ENCODE peak calls at places on chromosomes 4 and X, in six cellular contexts. V is colonic mucosa; Q is H9; B is CD8-positive, alpha-beta T cell; O is D721Med; W is lower leg skin. U is an unnamed sample.

GRCh38 chr4:81913427-81913878 is 441.7 kb upstream of the RASGEF1B start:
- DNase-seq in V (peak; percentile 51), Q (peak; percentile 86), B (peak; percentile 29), O (no peak), W (no peak), U (peak; percentile 45)

GRCh38 chr4:102420563-102421221 is 75.4 kb upstream of the SLC39A8 start:
- DNase-seq in V (no peak), Q (no peak), B (no peak), O (no peak), W (no peak), U (no peak)

GRCh38 chr4:39565925-39566630 is 38.8 kb upstream of the UGDH start:
- DNase-seq in V (no peak), Q (no peak), B (no peak), O (no peak), W (no peak), U (no peak)

GRCh38 chr4:5933996-5934831 is 41.3 kb upstream of the CRMP1 start:
- DNase-seq in V (no peak), Q (peak; percentile 15), B (no peak), O (no peak), W (peak; percentile 61), U (no peak)

GRCh38 chr4:179415016-179415841 is 1973.0 kb upstream of the AGA start:
- DNase-seq in V (no peak), Q (no peak), B (no peak), O (no peak), W (no peak), U (peak; percentile 1)

GRCh38 chrX:135328421-135329005 is 19.2 kb downstream of the ETDC start:
- DNase-seq in V (no peak), Q (no peak), B (no peak), O (no peak), W (no peak), U (no peak)

GRCh38 chrX:107825698-107826285 is at the start of gene MID2:
- DNase-seq in V (peak; percentile 71), Q (peak; percentile 72), B (peak; percentile 22), O (no peak), W (peak; percentile 94), U (peak; percentile 69)

GRCh38 chr4:79987401-79987800 is 85.6 kb downstream of the ANTXR2 start:
- DNase-seq in V (no peak), Q (no peak), B (no peak), O (no peak), W (no peak), U (no peak)

GRCh38 chr4:46123872-46124755 is at the start of gene GABRG1:
- DNase-seq in V (no peak), Q (peak; percentile 89), B (no peak), O (no peak), W (peak; percentile 63), U (no peak)

GRCh38 chr4:87622303-87622702 is 14.0 kb downstream of the DSPP start:
- DNase-seq in V (no peak), Q (no peak), B (no peak), O (no peak), W (no peak), U (no peak)

GRCh38 chr4:4712800-4713528 is 146.5 kb upstream of the MSX1 start:
- DNase-seq in V (no peak), Q (no peak), B (no peak), O (no peak), W (no peak), U (no peak)

GRCh38 chr4:3301450-3302163 is 8.8 kb downstream of the RGS12 start:
- DNase-seq in V (no peak), Q (no peak), B (no peak), O (no peak), W (peak; percentile 53), U (no peak)

GRCh38 chr4:152074573-152074972 is 313.8 kb upstream of the GATB start:
- DNase-seq in V (no peak), Q (no peak), B (no peak), O (no peak), W (no peak), U (no peak)

GRCh38 chrX:42585842-42586621 is 191.9 kb downstream of the PPP1R2C start:
- DNase-seq in V (no peak), Q (no peak), B (no peak), O (no peak), W (no peak), U (no peak)

GRCh38 chr4:184265566-184266351 is 48.1 kb upstream of the ENPP6 start:
- DNase-seq in V (no peak), Q (no peak), B (no peak), O (no peak), W (peak; percentile 76), U (peak; percentile 57)

GRCh38 chr4:17168571-17168970 is 270.1 kb upstream of the LDB2 start:
- DNase-seq in V (no peak), Q (no peak), B (no peak), O (no peak), W (no peak), U (no peak)

GRCh38 chr4:30718889-30719252 is 1.3 kb upstream of the PCDH7 start:
- DNase-seq in V (no peak), Q (no peak), B (no peak), O (no peak), W (no peak), U (no peak)

GRCh38 chr4:68476191-68476590 is 28.9 kb downstream of the TMPRSS11E start:
- DNase-seq in V (no peak), Q (no peak), B (no peak), O (no peak), W (no peak), U (no peak)

GRCh38 chr4:183412836-183413561 is 31.4 kb upstream of the CDKN2AIP start:
- DNase-seq in V (no peak), Q (no peak), B (no peak), O (no peak), W (no peak), U (no peak)

GRCh38 chr4:94455081-94455480 is 3.3 kb downstream of the PDLIM5 start:
- DNase-seq in V (peak; percentile 76), Q (no peak), B (no peak), O (no peak), W (peak; percentile 93), U (peak; percentile 46)

GRCh38 chr4:142407569-142407968 is 438.5 kb downstream of the INPP4B start:
- DNase-seq in V (no peak), Q (no peak), B (no peak), O (no peak), W (no peak), U (no peak)

GRCh38 chr4:1843852-1844251 is 12.1 kb downstream of the LETM1 start:
- DNase-seq in V (no peak), Q (no peak), B (no peak), O (no peak), W (no peak), U (no peak)

GRCh38 chr4:52585379-52585778 is 73.7 kb downstream of the USP46 start:
- DNase-seq in V (no peak), Q (no peak), B (no peak), O (no peak), W (no peak), U (no peak)

GRCh38 chr4:173288296-173288695 is 45.9 kb downstream of the HMGB2 start:
- DNase-seq in V (peak; percentile 78), Q (peak; percentile 65), B (peak; percentile 60), O (no peak), W (no peak), U (peak; percentile 66)

GRCh38 chr4:66855956-66856355 is 689.3 kb downstream of the CENPC start:
- DNase-seq in V (no peak), Q (no peak), B (no peak), O (no peak), W (no peak), U (no peak)

GRCh38 chrX:138691186-138691585 is 20.3 kb downstream of the FGF13 start:
- DNase-seq in V (no peak), Q (no peak), B (no peak), O (no peak), W (no peak), U (no peak)

GRCh38 chr4:180234730-180235129 is 2008.5 kb upstream of the TENM3 start:
- DNase-seq in V (no peak), Q (no peak), B (no peak), O (no peak), W (no peak), U (no peak)

GRCh38 chr4:139227729-139228404 is 50.8 kb upstream of the ELF2 start:
- DNase-seq in V (no peak), Q (no peak), B (no peak), O (no peak), W (no peak), U (peak; percentile 14)

GRCh38 chr4:139232751-139233150 is 47.3 kb downstream of the MGARP start:
- DNase-seq in V (no peak), Q (no peak), B (no peak), O (no peak), W (no peak), U (no peak)

GRCh38 chr4:139234258-139234657 is 45.8 kb downstream of the MGARP start:
- DNase-seq in V (no peak), Q (no peak), B (no peak), O (no peak), W (no peak), U (no peak)

GRCh38 chr4:139223682-139224317 is 46.8 kb upstream of the ELF2 start:
- DNase-seq in V (no peak), Q (no peak), B (no peak), O (no peak), W (no peak), U (no peak)

GRCh38 chr4:139229534-139230039 is 50.4 kb downstream of the MGARP start:
- DNase-seq in V (peak; percentile 29), Q (no peak), B (no peak), O (peak; percentile 33), W (no peak), U (peak; percentile 8)
- TF ChIP-seq CTCF in V (peak; percentile 77), Q (peak; percentile 78), B (peak; percentile 72), O (peak; percentile 79), W (no peak), U (no peak)

GRCh38 chr4:108168213-108168671 is 490 bp downstream of the LEF1 start:
- DNase-seq in V (no peak), Q (no peak), B (peak; percentile 16), O (no peak), W (no peak), U (no peak)
- TF ChIP-seq CTCF in V (no peak), Q (no peak), B (no peak), O (no peak), W (no peak), U (no peak)

DNA sequence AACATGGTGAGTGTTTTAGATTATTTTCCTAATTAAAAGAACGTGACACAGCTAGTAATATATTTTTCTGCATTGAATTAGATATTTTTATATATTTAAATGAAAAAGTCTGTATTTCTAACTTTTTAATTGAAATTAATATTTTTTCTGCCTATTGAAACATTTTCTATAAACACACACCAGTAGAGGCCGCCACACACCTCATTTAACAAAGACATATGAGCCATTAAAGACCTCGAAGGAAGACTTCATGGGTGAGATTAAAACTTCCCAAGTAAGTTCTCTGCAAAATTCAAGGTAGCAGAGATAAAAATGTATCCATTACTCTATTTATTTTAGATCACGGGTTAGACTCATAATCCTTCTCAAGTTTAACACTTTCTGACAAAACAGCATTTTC is 8.3 kb downstream of the SLITRK2 start:
- DNase-seq in V (no peak), Q (no peak), B (no peak), O (no peak), W (no peak), U (peak; percentile 4)
- TF ChIP-seq CTCF in V (no peak), Q (peak; percentile 62), B (no peak), O (peak; percentile 36), W (no peak), U (no peak)

DNA sequence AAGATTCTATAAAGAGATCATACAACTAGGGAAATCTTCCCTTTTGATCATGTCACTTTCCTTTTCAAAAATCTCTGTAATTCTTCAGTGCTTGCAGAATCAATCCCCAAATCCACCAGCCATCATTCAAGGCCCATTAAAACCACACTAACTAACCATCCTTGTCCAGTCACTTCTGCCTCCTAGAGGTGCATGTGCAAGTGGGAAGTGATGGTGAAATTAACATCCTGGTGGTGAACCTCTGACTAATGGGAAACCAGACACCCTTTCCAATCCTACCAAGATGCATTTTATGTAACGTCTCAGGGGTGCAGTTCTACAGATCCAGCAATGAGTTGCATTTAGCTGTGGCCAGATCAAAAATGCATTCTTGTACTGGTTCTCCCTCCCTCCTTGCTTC is 341.8 kb downstream of the RAPGEF2 start:
- DNase-seq in V (no peak), Q (no peak), B (no peak), O (no peak), W (no peak), U (no peak)
- TF ChIP-seq CTCF in V (no peak), Q (peak; percentile 29), B (no peak), O (no peak), W (no peak), U (no peak)